ENCODE peak calls at places on chromosomes 6 and 20, in six cellular contexts. Z, R, N, P, E and H are unnamed samples. For H3K4me1, the result is how much of the 10 kb centered on the place peaks cover.

GRCh38 chr6:10725716-10726115 is 2.8 kb downstream of the TMEM14C start:
- DNase-seq in Z (no peak), R (no peak), N (no peak), P (no peak), E (no peak), H (no peak)

GRCh38 chr6:125363010-125363359 is 61.2 kb upstream of the HDDC2 start:
- DNase-seq in Z (peak), R (peak), N (no peak), P (no peak), E (peak), H (no peak)

GRCh38 chr6:108653864-108654402 is 93.2 kb downstream of the FOXO3 start:
- DNase-seq in Z (no peak), R (peak), N (peak), P (peak), E (peak), H (peak)

GRCh38 chr20:34997171-34997570 is 41.5 kb downstream of the MYH7B start:
- DNase-seq in Z (no peak), R (no peak), N (peak), P (no peak), E (no peak), H (no peak)

GRCh38 chr6:150068173-150068785 is 642 bp downstream of the ULBP3 start:
- DNase-seq in Z (no peak), R (no peak), N (no peak), P (no peak), E (no peak), H (peak)

GRCh38 chr6:146545608-146546007 is 2.0 kb downstream of the RAB32 start:
- DNase-seq in Z (peak), R (peak), N (no peak), P (no peak), E (peak), H (no peak)

GRCh38 chr6:52050051-52050405 is 37.4 kb downstream of the PKHD1 start:
- DNase-seq in Z (no peak), R (no peak), N (no peak), P (no peak), E (no peak), H (no peak)

GRCh38 chr6:35050988-35051330 is 90.2 kb downstream of the TCP11 start:
- DNase-seq in Z (no peak), R (no peak), N (no peak), P (no peak), E (no peak), H (no peak)

GRCh38 chr6:157602521-157603288 is 220.3 kb upstream of the SNX9 start:
- DNase-seq in Z (no peak), R (no peak), N (no peak), P (no peak), E (no peak), H (no peak)

GRCh38 chr6:161444464-161444863 is 170.6 kb upstream of the AGPAT4 start:
- DNase-seq in Z (peak), R (peak), N (peak), P (peak), E (peak), H (no peak)

GRCh38 chr6:150767161-150767560 is 98.3 kb upstream of the MTHFD1L start:
- DNase-seq in Z (no peak), R (no peak), N (no peak), P (no peak), E (no peak), H (no peak)

GRCh38 chr6:154931741-154932424 is 63.2 kb upstream of the TIAM2 start:
- DNase-seq in Z (peak), R (peak), N (no peak), P (no peak), E (peak), H (no peak)

GRCh38 chr6:158174514-158174913 is 6.4 kb downstream of the GTF2H5 start:
- DNase-seq in Z (no peak), R (peak), N (no peak), P (no peak), E (peak), H (no peak)

GRCh38 chr20:23508896-23509579 is 18.1 kb downstream of the CST8 start:
- DNase-seq in Z (no peak), R (no peak), N (no peak), P (no peak), E (no peak), H (no peak)

GRCh38 chr6:132830236-132830799 is 15.9 kb downstream of the RPS12 start:
- DNase-seq in Z (peak), R (peak), N (no peak), P (no peak), E (peak), H (no peak)

GRCh38 chr6:36622901-36623546 is 28.9 kb downstream of the SRSF3 start:
- DNase-seq in Z (no peak), R (no peak), N (no peak), P (no peak), E (no peak), H (no peak)

GRCh38 chr20:44990957-44991356 is 24.6 kb downstream of the STK4 start:
- DNase-seq in Z (no peak), R (no peak), N (no peak), P (no peak), E (no peak), H (no peak)

GRCh38 chr20:22763257-22763906 is 179.0 kb upstream of the FOXA2 start:
- DNase-seq in Z (peak), R (no peak), N (no peak), P (no peak), E (no peak), H (no peak)

GRCh38 chr20:50273601-50274491 is 83.2 kb downstream of the CEBPB start:
- DNase-seq in Z (no peak), R (no peak), N (no peak), P (peak), E (no peak), H (no peak)

GRCh38 chr6:138970856-138971425 is 17.1 kb downstream of the REPS1 start:
- DNase-seq in Z (no peak), R (peak), N (no peak), P (no peak), E (peak), H (no peak)

GRCh38 chr6:133428299-133428698 is 187.1 kb downstream of the EYA4 start:
- DNase-seq in Z (no peak), R (no peak), N (no peak), P (no peak), E (no peak), H (no peak)

GRCh38 chr6:29651413-29652197 is 5.3 kb upstream of the MOG start:
- DNase-seq in Z (peak), R (peak), N (no peak), P (no peak), E (peak), H (peak)

GRCh38 chr20:5969348-5969935 is 19.0 kb downstream of the MCM8 start:
- DNase-seq in Z (peak), R (no peak), N (no peak), P (no peak), E (no peak), H (no peak)

DNA sequence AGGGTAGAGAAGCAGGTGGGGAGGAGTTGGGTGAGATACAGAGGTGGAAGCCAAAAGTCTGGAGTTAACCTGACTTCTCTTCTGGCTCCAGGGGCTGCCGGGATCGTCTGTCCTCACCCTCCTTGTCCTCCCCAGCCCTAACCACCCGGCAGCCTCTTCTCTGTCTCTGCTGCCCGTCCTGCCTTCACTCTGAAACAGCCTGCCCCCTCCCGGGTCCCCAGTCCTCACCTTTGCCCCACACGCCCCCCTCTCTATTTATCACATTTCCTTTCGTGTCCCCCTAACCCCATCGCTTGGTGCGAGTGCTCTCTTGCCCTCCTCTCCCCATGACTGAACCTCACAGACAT is 5.7 kb downstream of the RING1 start:
- DNase-seq in Z (no peak), R (no peak), N (no peak), P (no peak), E (no peak), H (no peak)
- H3K4me3 ChIP-seq in Z (no peak), R (peak), N (peak), P (peak), E (peak), H (peak)

DNA sequence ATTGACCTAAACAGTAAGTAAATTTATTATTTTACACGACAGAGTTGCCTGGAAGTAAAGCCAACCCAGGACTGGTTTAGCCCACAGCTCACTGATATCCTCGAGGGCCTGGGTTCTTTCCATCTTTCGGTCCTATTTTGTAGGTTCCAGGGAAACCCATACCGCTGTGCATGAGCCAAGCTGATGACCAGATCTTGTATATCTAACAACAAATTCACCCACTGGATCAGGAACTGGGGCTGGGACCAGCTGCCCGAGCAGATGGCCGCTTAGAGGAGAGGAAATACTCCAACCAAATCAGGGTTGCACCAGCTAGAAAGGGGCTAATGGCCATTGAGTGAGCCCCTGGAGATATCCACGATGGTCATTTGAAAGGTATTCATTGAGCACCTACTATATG is 139.2 kb downstream of the BACH2 start:
- DNase-seq in Z (no peak), R (no peak), N (no peak), P (no peak), E (no peak), H (no peak)
- H3K4me1 ChIP-seq in Z (under half), R (under half), N (under half), P (under half), E (under half), H (half or more)

GRCh38 chr6:28082939-28083338 is 2.6 kb downstream of the ZNF165 start:
- DNase-seq in Z (no peak), R (no peak), N (no peak), P (no peak), E (no peak), H (no peak)
- H3K4me3 ChIP-seq in Z (no peak), R (no peak), N (no peak), P (no peak), E (no peak), H (no peak)

DNA sequence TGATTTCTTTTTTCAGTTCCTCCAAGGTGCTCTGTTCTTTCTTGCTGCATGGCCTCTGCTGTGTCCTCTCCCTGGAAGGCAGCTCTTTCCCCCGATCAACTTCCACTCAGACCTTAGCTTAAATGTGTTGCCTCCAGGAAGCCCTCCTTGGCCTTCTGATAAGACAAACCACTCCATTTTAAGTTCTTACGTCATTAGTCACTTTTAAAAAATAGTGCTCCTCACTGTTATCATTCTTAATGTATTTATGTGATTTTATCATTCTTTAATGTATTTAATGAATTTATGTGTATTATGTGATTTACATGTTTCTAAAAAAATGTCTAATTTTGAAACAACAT is 12.2 kb upstream of the MANBAL start:
- DNase-seq in Z (no peak), R (no peak), N (no peak), P (no peak), E (no peak), H (no peak)
- H3K4me1 ChIP-seq in Z (under half), R (under half), N (under half), P (under half), E (under half), H (under half)

GRCh38 chr6:82246802-82247633 is 526 bp downstream of the IBTK start:
- DNase-seq in Z (peak), R (peak), N (no peak), P (peak), E (peak), H (peak)

GRCh38 chr6:82245376-82245775 is 2.2 kb downstream of the IBTK start:
- DNase-seq in Z (no peak), R (no peak), N (no peak), P (no peak), E (no peak), H (no peak)

GRCh38 chr6:82248233-82248735 is 740 bp upstream of the IBTK start:
- DNase-seq in Z (peak), R (peak), N (no peak), P (no peak), E (peak), H (no peak)

GRCh38 chr6:82247634-82248232 is at the start of gene IBTK:
- DNase-seq in Z (peak), R (peak), N (peak), P (peak), E (peak), H (peak)

DNA sequence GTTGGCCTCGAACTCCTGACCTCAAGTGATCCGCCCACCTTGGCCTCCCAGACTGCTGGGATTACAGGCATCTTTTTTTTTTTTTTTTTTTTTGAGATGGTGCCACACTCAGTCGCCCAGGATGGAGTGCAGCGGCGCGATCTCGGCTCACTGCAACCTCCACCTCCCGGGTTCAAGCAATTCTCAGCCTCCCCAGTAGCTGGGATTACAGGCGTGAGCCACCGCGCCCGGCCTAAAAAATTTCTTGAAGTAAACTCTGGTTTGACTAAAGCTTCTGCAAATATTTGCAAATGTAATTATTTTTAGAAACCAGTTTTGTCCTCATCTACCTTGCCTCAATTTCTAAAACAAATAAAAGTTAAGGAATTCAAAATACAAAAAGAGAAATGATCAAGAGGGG is 1.2 kb downstream of the IBTK start:
- DNase-seq in Z (no peak), R (no peak), N (peak), P (no peak), E (no peak), H (no peak)
- H3K4me3 ChIP-seq in Z (no peak), R (peak), N (peak), P (peak), E (peak), H (peak)

DNA sequence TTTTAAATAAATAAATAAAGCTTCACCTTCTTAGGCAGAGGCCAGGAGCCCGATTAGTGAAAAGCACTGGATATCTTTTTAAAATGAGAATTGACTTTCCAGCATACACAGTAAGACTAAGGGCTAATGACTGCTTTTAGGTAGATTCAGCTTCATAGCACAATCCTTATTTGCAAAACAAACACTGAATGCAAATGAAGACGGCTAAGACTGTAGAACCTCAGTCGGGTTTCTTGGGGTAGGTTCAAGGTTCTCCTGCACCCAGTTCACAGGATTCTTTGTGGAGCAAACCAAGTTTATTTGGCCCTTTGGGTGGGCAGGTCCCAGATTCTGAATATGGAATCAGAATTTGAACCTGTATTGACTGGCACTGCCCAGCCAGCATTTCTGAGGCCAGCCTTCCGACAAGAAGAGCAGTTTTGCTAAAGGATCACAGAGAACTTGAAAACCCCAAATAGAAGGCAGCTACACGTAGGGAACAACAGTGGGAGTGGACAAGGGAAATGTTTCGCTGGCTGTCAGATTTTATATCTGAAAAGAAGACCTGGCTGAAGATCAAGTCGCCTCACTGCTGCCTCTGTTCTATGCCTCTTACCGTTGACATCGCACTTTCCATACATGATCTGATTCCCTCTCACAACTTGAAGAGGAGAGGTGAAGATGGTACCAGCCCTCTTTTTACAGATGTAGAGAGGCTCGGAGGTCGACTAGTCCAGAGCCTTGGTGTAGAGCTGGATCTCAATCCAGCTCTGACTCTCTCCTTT is 8.2 kb downstream of the TRERF1 start:
- DNase-seq in Z (no peak), R (no peak), N (no peak), P (no peak), E (no peak), H (no peak)
- H3K4me1 ChIP-seq in Z (under half), R (under half), N (under half), P (under half), E (under half), H (under half)

DNA sequence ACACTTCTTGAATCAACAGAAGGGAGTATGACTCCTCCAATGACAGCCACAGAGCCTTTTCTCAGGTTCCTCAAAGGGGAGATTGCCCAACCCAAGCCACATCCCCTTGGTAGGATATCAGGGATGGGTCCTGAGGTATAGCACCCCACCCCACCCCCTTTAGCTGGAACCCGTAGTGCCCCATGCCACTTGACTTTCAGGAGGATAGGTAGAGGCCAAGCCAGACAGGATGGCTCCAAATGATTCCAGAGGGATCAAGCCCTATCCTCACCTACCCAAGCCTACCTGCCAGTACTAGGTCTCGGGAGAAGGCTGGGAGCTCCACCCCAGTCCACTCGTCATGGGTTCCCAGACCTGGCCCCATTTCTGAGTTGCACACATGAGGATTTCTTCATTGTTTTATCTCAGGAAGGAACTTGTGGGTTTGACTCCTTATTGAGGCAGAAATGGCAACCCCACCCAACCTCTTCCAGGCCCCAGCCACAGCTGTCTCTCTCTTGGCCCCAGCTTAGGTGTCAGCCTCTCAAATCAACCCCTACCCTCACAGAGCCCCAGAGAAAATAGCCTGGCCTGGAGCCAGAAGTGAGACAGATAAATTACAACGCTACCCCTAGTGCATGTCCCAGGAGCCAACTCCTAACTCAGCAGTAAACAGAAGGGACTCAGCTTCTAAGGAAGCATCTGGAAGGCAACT is 3.6 kb downstream of the CCND3 start:
- DNase-seq in Z (no peak), R (no peak), N (no peak), P (no peak), E (no peak), H (peak)
- H3K4me3 ChIP-seq in Z (no peak), R (no peak), N (no peak), P (no peak), E (no peak), H (peak)

GRCh38 chr20:46552460-46553420 is 2.3 kb upstream of the OCSTAMP start:
- DNase-seq in Z (peak), R (no peak), N (no peak), P (no peak), E (no peak), H (no peak)

GRCh38 chr20:46551508-46552280 is 1.2 kb upstream of the OCSTAMP start:
- DNase-seq in Z (peak), R (no peak), N (no peak), P (no peak), E (no peak), H (no peak)

GRCh38 chr20:46555370-46555956 is 5.0 kb upstream of the OCSTAMP start:
- DNase-seq in Z (no peak), R (no peak), N (no peak), P (no peak), E (no peak), H (no peak)

GRCh38 chr20:46557231-46557956 is 6.9 kb upstream of the OCSTAMP start:
- DNase-seq in Z (no peak), R (peak), N (no peak), P (no peak), E (no peak), H (no peak)

GRCh38 chr20:46554850-46555249 is 4.4 kb upstream of the OCSTAMP start:
- DNase-seq in Z (no peak), R (no peak), N (no peak), P (no peak), E (no peak), H (no peak)
- H3K4me1 ChIP-seq in Z (under half), R (under half), N (under half), P (under half), E (under half), H (under half)